ENCODE peak calls at places on chromosome 20, in eight cellular contexts. One of them, this sample, is unnamed.

GRCh38 chr20:4817230-4817671 is 95.5 kb downstream of the PRND start:
- DNase-seq in GM23338: no peak
- DNase-seq in HCT116: no peak
- DNase-seq in K562: peak
- DNase-seq in GM12878: no peak
- DNase-seq in HepG2: peak
- DNase-seq in endothelial cell of umbilical vein: no peak
- DNase-seq in H1: no peak
- DNase-seq in this sample: no peak

GRCh38 chr20:53263554-53264438 is 291.6 kb downstream of the TSHZ2 start:
- DNase-seq in GM23338: no peak
- DNase-seq in HCT116: no peak
- DNase-seq in K562: no peak
- DNase-seq in GM12878: no peak
- DNase-seq in HepG2: no peak
- DNase-seq in endothelial cell of umbilical vein: no peak
- DNase-seq in H1: no peak
- DNase-seq in this sample: no peak

GRCh38 chr20:387520-387919 is 7.0 kb downstream of the TRIB3 start:
- DNase-seq in GM23338: no peak
- DNase-seq in HCT116: no peak
- DNase-seq in K562: no peak
- DNase-seq in GM12878: no peak
- DNase-seq in HepG2: no peak
- DNase-seq in endothelial cell of umbilical vein: no peak
- DNase-seq in H1: no peak
- DNase-seq in this sample: no peak

GRCh38 chr20:61135266-61135665 is 116.8 kb upstream of the CDH4 start:
- DNase-seq in GM23338: no peak
- DNase-seq in HCT116: no peak
- DNase-seq in K562: no peak
- DNase-seq in GM12878: no peak
- DNase-seq in HepG2: no peak
- DNase-seq in endothelial cell of umbilical vein: no peak
- DNase-seq in H1: no peak
- DNase-seq in this sample: no peak

GRCh38 chr20:44073675-44074071 is 113.3 kb downstream of the JPH2 start:
- DNase-seq in GM23338: no peak
- DNase-seq in HCT116: no peak
- DNase-seq in K562: no peak
- DNase-seq in GM12878: no peak
- DNase-seq in HepG2: no peak
- DNase-seq in endothelial cell of umbilical vein: no peak
- DNase-seq in H1: peak
- DNase-seq in this sample: peak

GRCh38 chr20:32585011-32585518 is at the start of gene NOL4L:
- DNase-seq in GM23338: peak
- DNase-seq in HCT116: no peak
- DNase-seq in K562: peak
- DNase-seq in GM12878: no peak
- DNase-seq in HepG2: no peak
- DNase-seq in endothelial cell of umbilical vein: no peak
- DNase-seq in H1: peak
- DNase-seq in this sample: no peak

GRCh38 chr20:50427740-50428462 is 82.3 kb upstream of the PTPN1 start:
- DNase-seq in GM23338: no peak
- DNase-seq in HCT116: no peak
- DNase-seq in K562: no peak
- DNase-seq in GM12878: no peak
- DNase-seq in HepG2: no peak
- DNase-seq in endothelial cell of umbilical vein: peak
- DNase-seq in H1: no peak
- DNase-seq in this sample: no peak

GRCh38 chr20:51593584-51593983 is 51.1 kb upstream of the NFATC2 start:
- DNase-seq in GM23338: no peak
- DNase-seq in HCT116: no peak
- DNase-seq in K562: no peak
- DNase-seq in GM12878: no peak
- DNase-seq in HepG2: no peak
- DNase-seq in endothelial cell of umbilical vein: no peak
- DNase-seq in H1: no peak
- DNase-seq in this sample: no peak

GRCh38 chr20:1434571-1435336 is 31.9 kb downstream of the NSFL1C start:
- DNase-seq in GM23338: peak
- DNase-seq in HCT116: no peak
- DNase-seq in K562: no peak
- DNase-seq in GM12878: peak
- DNase-seq in HepG2: no peak
- DNase-seq in endothelial cell of umbilical vein: peak
- DNase-seq in H1: no peak
- DNase-seq in this sample: no peak

GRCh38 chr20:24952376-24953203 is 3.5 kb downstream of the CST7 start:
- DNase-seq in GM23338: no peak
- DNase-seq in HCT116: no peak
- DNase-seq in K562: no peak
- DNase-seq in GM12878: no peak
- DNase-seq in HepG2: no peak
- DNase-seq in endothelial cell of umbilical vein: no peak
- DNase-seq in H1: peak
- DNase-seq in this sample: no peak

GRCh38 chr20:54658525-54658924 is 183.1 kb downstream of the DOK5 start:
- DNase-seq in GM23338: no peak
- DNase-seq in HCT116: no peak
- DNase-seq in K562: no peak
- DNase-seq in GM12878: no peak
- DNase-seq in HepG2: no peak
- DNase-seq in endothelial cell of umbilical vein: no peak
- DNase-seq in H1: no peak
- DNase-seq in this sample: no peak
- TF ChIP-seq POLR2AphosphoS5 in GM23338: no peak
- TF ChIP-seq POLR2AphosphoS5 in HCT116: no peak
- TF ChIP-seq POLR2AphosphoS5 in K562: no peak
- TF ChIP-seq POLR2AphosphoS5 in GM12878: no peak
- TF ChIP-seq POLR2AphosphoS5 in HepG2: no peak
- TF ChIP-seq POLR2AphosphoS5 in endothelial cell of umbilical vein: no peak
- TF ChIP-seq POLR2AphosphoS5 in H1: no peak
- TF ChIP-seq POLR2AphosphoS5 in this sample: no peak

GRCh38 chr20:63254237-63254535 is at the start of gene NKAIN4:
- DNase-seq in GM23338: peak
- DNase-seq in HCT116: no peak
- DNase-seq in K562: no peak
- DNase-seq in GM12878: no peak
- DNase-seq in HepG2: no peak
- DNase-seq in endothelial cell of umbilical vein: no peak
- DNase-seq in H1: no peak
- DNase-seq in this sample: no peak

GRCh38 chr20:63252157-63252780 is 2.0 kb downstream of the NKAIN4 start:
- DNase-seq in GM23338: no peak
- DNase-seq in HCT116: no peak
- DNase-seq in K562: no peak
- DNase-seq in GM12878: no peak
- DNase-seq in HepG2: no peak
- DNase-seq in endothelial cell of umbilical vein: no peak
- DNase-seq in H1: no peak
- DNase-seq in this sample: no peak

GRCh38 chr20:63254536-63255384 is 497 bp upstream of the NKAIN4 start:
- DNase-seq in GM23338: peak
- DNase-seq in HCT116: no peak
- DNase-seq in K562: no peak
- DNase-seq in GM12878: no peak
- DNase-seq in HepG2: no peak
- DNase-seq in endothelial cell of umbilical vein: no peak
- DNase-seq in H1: peak
- DNase-seq in this sample: no peak

GRCh38 chr20:63253065-63253437 is 1.2 kb downstream of the NKAIN4 start:
- DNase-seq in GM23338: no peak
- DNase-seq in HCT116: no peak
- DNase-seq in K562: no peak
- DNase-seq in GM12878: no peak
- DNase-seq in HepG2: no peak
- DNase-seq in endothelial cell of umbilical vein: no peak
- DNase-seq in H1: no peak
- DNase-seq in this sample: no peak

GRCh38 chr20:63253438-63254236 is 626 bp downstream of the NKAIN4 start:
- DNase-seq in GM23338: peak
- DNase-seq in HCT116: no peak
- DNase-seq in K562: no peak
- DNase-seq in GM12878: no peak
- DNase-seq in HepG2: no peak
- DNase-seq in endothelial cell of umbilical vein: no peak
- DNase-seq in H1: peak
- DNase-seq in this sample: no peak
- TF ChIP-seq EZH2 in GM23338: peak
- TF ChIP-seq EZH2 in HCT116: no peak
- TF ChIP-seq EZH2 in K562: no peak
- TF ChIP-seq EZH2 in GM12878: no peak
- TF ChIP-seq EZH2 in HepG2: peak
- TF ChIP-seq EZH2 in endothelial cell of umbilical vein: peak
- TF ChIP-seq EZH2 in H1: peak
- TF ChIP-seq EZH2 in this sample: peak

GRCh38 chr20:8398289-8399051 is 266.4 kb downstream of the PLCB1 start:
- DNase-seq in GM23338: peak
- DNase-seq in HCT116: no peak
- DNase-seq in K562: no peak
- DNase-seq in GM12878: no peak
- DNase-seq in HepG2: no peak
- DNase-seq in endothelial cell of umbilical vein: no peak
- DNase-seq in H1: no peak
- DNase-seq in this sample: no peak

GRCh38 chr20:8390500-8390899 is 258.4 kb downstream of the PLCB1 start:
- DNase-seq in GM23338: no peak
- DNase-seq in HCT116: no peak
- DNase-seq in K562: no peak
- DNase-seq in GM12878: no peak
- DNase-seq in HepG2: no peak
- DNase-seq in endothelial cell of umbilical vein: no peak
- DNase-seq in H1: no peak
- DNase-seq in this sample: no peak

GRCh38 chr20:8389381-8390368 is 257.6 kb downstream of the PLCB1 start:
- DNase-seq in GM23338: peak
- DNase-seq in HCT116: peak
- DNase-seq in K562: peak
- DNase-seq in GM12878: no peak
- DNase-seq in HepG2: peak
- DNase-seq in endothelial cell of umbilical vein: peak
- DNase-seq in H1: no peak
- DNase-seq in this sample: peak

GRCh38 chr20:8393356-8393755 is 261.3 kb downstream of the PLCB1 start:
- DNase-seq in GM23338: no peak
- DNase-seq in HCT116: no peak
- DNase-seq in K562: no peak
- DNase-seq in GM12878: no peak
- DNase-seq in HepG2: peak
- DNase-seq in endothelial cell of umbilical vein: no peak
- DNase-seq in H1: no peak
- DNase-seq in this sample: no peak

GRCh38 chr20:8394308-8394945 is 262.4 kb downstream of the PLCB1 start:
- DNase-seq in GM23338: no peak
- DNase-seq in HCT116: no peak
- DNase-seq in K562: no peak
- DNase-seq in GM12878: peak
- DNase-seq in HepG2: no peak
- DNase-seq in endothelial cell of umbilical vein: no peak
- DNase-seq in H1: no peak
- DNase-seq in this sample: no peak
- TF ChIP-seq POLR2AphosphoS5 in GM23338: no peak
- TF ChIP-seq POLR2AphosphoS5 in HCT116: no peak
- TF ChIP-seq POLR2AphosphoS5 in K562: no peak
- TF ChIP-seq POLR2AphosphoS5 in GM12878: no peak
- TF ChIP-seq POLR2AphosphoS5 in HepG2: no peak
- TF ChIP-seq POLR2AphosphoS5 in endothelial cell of umbilical vein: no peak
- TF ChIP-seq POLR2AphosphoS5 in H1: no peak
- TF ChIP-seq POLR2AphosphoS5 in this sample: no peak

GRCh38 chr20:37155987-37156386 is 23.1 kb upstream of the RPN2 start:
- DNase-seq in GM23338: no peak
- DNase-seq in HCT116: no peak
- DNase-seq in K562: no peak
- DNase-seq in GM12878: no peak
- DNase-seq in HepG2: peak
- DNase-seq in endothelial cell of umbilical vein: no peak
- DNase-seq in H1: no peak
- DNase-seq in this sample: no peak
- TF ChIP-seq EZH2 in GM23338: no peak
- TF ChIP-seq EZH2 in HCT116: no peak
- TF ChIP-seq EZH2 in K562: no peak
- TF ChIP-seq EZH2 in GM12878: no peak
- TF ChIP-seq EZH2 in HepG2: no peak
- TF ChIP-seq EZH2 in endothelial cell of umbilical vein: no peak
- TF ChIP-seq EZH2 in H1: no peak
- TF ChIP-seq EZH2 in this sample: no peak

This sample was measured in SK-N-MC.